ENCODE peak calls at places on chromosomes 5 and 9, in six cellular contexts. G, Q, F, B, K and U are unnamed samples.

GRCh38 chr5:150111121-150111520 is 24.8 kb upstream of the CSF1R start:
- DNase-seq in F (peak), Q (no peak), K (no peak), G (no peak), B (no peak), U (no peak)

GRCh38 chr9:136100700-136101614 is 5.9 kb upstream of the NACC2 start:
- DNase-seq in Q (no peak), B (no peak), F (peak), G (peak), K (peak), U (no peak)

GRCh38 chr5:58745350-58745749 is 162.5 kb downstream of the RAB3C start:
- DNase-seq in B (no peak), F (no peak), Q (no peak), G (no peak), K (no peak), U (no peak)

GRCh38 chr5:94469889-94470288 is 148.5 kb downstream of the KIAA0825 start:
- DNase-seq in F (no peak), Q (peak), K (no peak), G (no peak), B (peak), U (no peak)

GRCh38 chr9:98168952-98169488 is 23.4 kb downstream of the CORO2A start:
- DNase-seq in B (peak), G (peak), F (peak), K (peak), Q (no peak), U (no peak)

GRCh38 chr5:56175465-56175864 is 57.7 kb downstream of the ANKRD55 start:
- DNase-seq in Q (peak), B (peak), G (no peak), K (peak), F (peak), U (no peak)

GRCh38 chr5:59062986-59063683 is 480.3 kb downstream of the RAB3C start:
- DNase-seq in B (no peak), F (no peak), G (no peak), Q (no peak), K (peak), U (no peak)

GRCh38 chr5:172909931-172910502 is 49.2 kb upstream of the RPL26L1 start:
- DNase-seq in K (no peak), B (peak), G (no peak), F (no peak), Q (no peak), U (no peak)

GRCh38 chr5:158461240-158461854 is 602.4 kb upstream of the CLINT1 start:
- DNase-seq in F (no peak), Q (no peak), G (no peak), B (no peak), K (no peak), U (no peak)

GRCh38 chr5:171749365-171749764 is 36.3 kb upstream of the SMIM23 start:
- DNase-seq in Q (no peak), F (no peak), K (no peak), G (no peak), B (no peak), U (no peak)

GRCh38 chr5:171747061-171747859 is 38.4 kb upstream of the SMIM23 start:
- DNase-seq in B (no peak), G (no peak), K (no peak), F (no peak), Q (no peak), U (no peak)

GRCh38 chr5:171745602-171746001 is 40.0 kb upstream of the SMIM23 start:
- DNase-seq in Q (no peak), F (no peak), K (no peak), B (peak), G (no peak), U (no peak)

GRCh38 chr5:171748720-171749119 is 36.9 kb upstream of the SMIM23 start:
- DNase-seq in F (no peak), Q (no peak), G (no peak), K (no peak), B (no peak), U (no peak)

GRCh38 chr5:171750316-171750788 is 35.3 kb upstream of the SMIM23 start:
- DNase-seq in K (peak), F (peak), Q (peak), B (peak), G (peak), U (no peak)
- TF ChIP-seq EZH2phosphoT487 in K (no peak), F (no peak), Q (no peak), B (no peak), G (no peak), U (no peak)

GRCh38 chr5:139695183-139695573 is 47.0 kb downstream of the CXXC5 start:
- DNase-seq in F (no peak), G (no peak), Q (no peak), K (no peak), B (no peak), U (no peak)

GRCh38 chr5:139699352-139699751 is 51.2 kb downstream of the CXXC5 start:
- DNase-seq in F (no peak), K (no peak), G (no peak), Q (no peak), B (peak), U (no peak)

GRCh38 chr5:139696167-139696893 is 48.2 kb downstream of the CXXC5 start:
- DNase-seq in G (no peak), F (no peak), K (no peak), B (peak), Q (no peak), U (no peak)

GRCh38 chr5:139698461-139699146 is 50.5 kb downstream of the CXXC5 start:
- DNase-seq in G (peak), B (peak), Q (no peak), F (peak), K (no peak), U (no peak)

GRCh38 chr5:139696894-139697658 is 48.9 kb downstream of the CXXC5 start:
- DNase-seq in F (peak), G (no peak), B (peak), K (peak), Q (no peak), U (no peak)
- TF ChIP-seq EZH2phosphoT487 in F (peak), G (no peak), B (no peak), K (no peak), Q (no peak), U (no peak)

GRCh38 chr5:51472472-51472871 is 89.2 kb downstream of the ISL1 start:
- DNase-seq in Q (no peak), K (no peak), F (no peak), B (no peak), G (no peak), U (no peak)
- TF ChIP-seq EZH2phosphoT487 in Q (no peak), K (no peak), F (no peak), B (no peak), G (no peak), U (no peak)

GRCh38 chr5:104538835-104539234 is 976.2 kb upstream of the NUDT12 start:
- DNase-seq in F (no peak), B (no peak), Q (no peak), G (no peak), K (no peak), U (no peak)

DNA sequence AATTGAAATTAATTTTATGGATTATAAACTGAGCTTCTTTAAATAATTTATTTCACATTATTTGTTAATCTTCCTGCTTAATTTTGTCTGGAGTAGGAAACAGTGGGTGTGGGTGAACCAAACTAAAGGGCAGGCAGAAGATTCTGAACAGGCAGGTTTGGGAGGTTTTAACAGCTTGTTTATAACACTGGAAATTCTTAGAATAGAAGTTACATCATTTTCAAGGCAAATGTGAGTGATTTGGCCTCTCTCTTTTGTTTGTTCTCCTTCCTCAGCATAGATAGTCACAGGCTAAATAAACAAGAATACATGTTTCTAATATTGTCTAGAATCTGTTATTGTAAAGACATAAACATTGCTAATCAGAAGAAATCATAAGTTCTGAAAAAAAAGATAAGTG is 970.9 kb upstream of the NUDT12 start:
- DNase-seq in G (no peak), Q (no peak), B (no peak), F (no peak), K (peak), U (no peak)
- TF ChIP-seq EZH2phosphoT487 in G (no peak), Q (no peak), B (no peak), F (no peak), K (no peak), U (no peak)

GRCh38 chr5:51385214-51385613 is 2.0 kb downstream of the ISL1 start:
- DNase-seq in Q (no peak), B (no peak), K (no peak), G (no peak), F (no peak), U (no peak)

GRCh38 chr5:51383494-51384081 is 340 bp downstream of the ISL1 start:
- DNase-seq in G (no peak), Q (no peak), F (peak), B (no peak), K (no peak), U (no peak)

GRCh38 chr5:51382508-51382758 is 815 bp upstream of the ISL1 start:
- DNase-seq in G (no peak), F (no peak), Q (no peak), K (no peak), B (no peak), U (no peak)

GRCh38 chr5:51382759-51383493 is at the start of gene ISL1:
- DNase-seq in G (no peak), B (peak), F (peak), Q (peak), K (peak), U (no peak)

GRCh38 chr5:51384281-51384840 is 1.1 kb downstream of the ISL1 start:
- DNase-seq in G (no peak), K (no peak), Q (no peak), B (no peak), F (no peak), U (no peak)
- TF ChIP-seq EZH2phosphoT487 in G (no peak), K (no peak), Q (no peak), B (no peak), F (no peak), U (no peak)

GRCh38 chr5:129125819-129126218 is 31.3 kb downstream of the ISOC1 start:
- DNase-seq in G (no peak), B (no peak), F (peak), Q (no peak), K (no peak), U (peak)
- TF ChIP-seq EZH2phosphoT487 in G (no peak), B (no peak), F (no peak), Q (no peak), K (no peak), U (no peak)

DNA sequence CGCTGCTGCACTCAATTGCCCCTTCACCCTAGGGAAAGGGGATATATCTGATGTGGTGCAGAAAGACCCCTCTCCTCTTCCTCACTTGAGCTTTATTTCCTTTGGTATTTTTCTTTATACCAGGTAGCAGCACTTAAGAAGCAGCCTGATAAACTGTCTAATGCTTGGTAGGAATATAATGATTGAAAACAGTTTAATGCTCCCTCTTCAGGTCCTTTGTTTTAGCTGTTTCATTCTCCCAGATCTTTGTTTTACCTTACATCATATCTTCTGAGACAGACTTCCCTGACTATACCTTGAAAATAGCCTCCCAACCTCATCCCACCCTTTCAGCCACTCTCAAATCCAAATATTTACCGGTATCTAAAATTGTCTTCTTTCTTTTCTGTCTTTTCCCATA is 87.9 kb downstream of the NUDT12 start:
- DNase-seq in F (no peak), B (no peak), K (peak), G (no peak), Q (no peak), U (no peak)
- TF ChIP-seq EZH2phosphoT487 in F (no peak), B (no peak), K (no peak), G (no peak), Q (no peak), U (no peak)

GRCh38 chr5:132674671-132675506 is 1.1 kb downstream of the IL4 start:
- DNase-seq in G (no peak), B (peak), F (no peak), Q (peak), K (peak), U (no peak)
- TF ChIP-seq EZH2phosphoT487 in G (no peak), B (no peak), F (no peak), Q (no peak), K (no peak), U (no peak)